ENCODE peak calls at places on chromosomes 4 and X, in eight cellular contexts. E is GM23248, S is Karpas-422, U is HepG2, M is IMR-90, R is endothelial cell of umbilical vein, Q is MM.1S, P is neuronal stem cell. V is an unnamed sample. For H3K27me3, the result is how much of the 10 kb centered on the place peaks cover.

GRCh38 chr4:54930226-54930625 is 195.2 kb downstream of the KDR start:
- DNase-seq in E (peak), S (no peak), U (no peak), M (peak), R (peak), Q (no peak), P (no peak), V (no peak)

GRCh38 chr4:108706289-108706688 is 55.9 kb downstream of the OSTC start:
- DNase-seq in E (no peak), S (no peak), U (no peak), M (no peak), R (no peak), Q (no peak), P (no peak), V (no peak)

GRCh38 chr4:83922419-83922818 is 386.5 kb downstream of the GPAT3 start:
- DNase-seq in E (no peak), S (no peak), U (no peak), M (no peak), R (no peak), Q (no peak), P (no peak), V (no peak)

GRCh38 chr4:55385201-55385649 is 10.5 kb upstream of the TMEM165 start:
- DNase-seq in E (no peak), S (no peak), U (peak), M (peak), R (no peak), Q (no peak), P (no peak), V (peak)

GRCh38 chr4:127370495-127371069 is 262.2 kb upstream of the INTU start:
- DNase-seq in E (no peak), S (no peak), U (no peak), M (peak), R (no peak), Q (no peak), P (no peak), V (no peak)

GRCh38 chr4:61851126-61851525 is 651.0 kb downstream of the ADGRL3 start:
- DNase-seq in E (no peak), S (no peak), U (no peak), M (no peak), R (no peak), Q (no peak), P (no peak), V (no peak)

GRCh38 chr4:84530871-84531270 is 31.8 kb upstream of the NKX6-1 start:
- DNase-seq in E (peak), S (no peak), U (no peak), M (peak), R (no peak), Q (no peak), P (no peak), V (peak)

GRCh38 chr4:20181926-20182325 is 69.8 kb upstream of the SLIT2 start:
- DNase-seq in E (no peak), S (no peak), U (no peak), M (no peak), R (no peak), Q (no peak), P (no peak), V (no peak)

GRCh38 chr4:26503427-26503826 is 13.1 kb upstream of the CCKAR start:
- DNase-seq in E (no peak), S (no peak), U (no peak), M (no peak), R (no peak), Q (no peak), P (no peak), V (no peak)

GRCh38 chr4:740656-741282 is 35.1 kb downstream of the PCGF3 start:
- DNase-seq in E (peak), S (no peak), U (no peak), M (peak), R (no peak), Q (no peak), P (no peak), V (no peak)

GRCh38 chr4:144202091-144202490 is 61.6 kb upstream of the GYPA start:
- DNase-seq in E (no peak), S (no peak), U (no peak), M (no peak), R (no peak), Q (no peak), P (no peak), V (no peak)

GRCh38 chr4:154551872-154552686 is 1.9 kb upstream of the PLRG1 start:
- DNase-seq in E (peak), S (peak), U (peak), M (peak), R (peak), Q (peak), P (peak), V (peak)

GRCh38 chr4:104747635-104748034 is 252.9 kb upstream of the CXXC4 start:
- DNase-seq in E (no peak), S (no peak), U (peak), M (no peak), R (no peak), Q (no peak), P (no peak), V (peak)

GRCh38 chr4:122379239-122379638 is 428 bp downstream of the ADAD1 start:
- DNase-seq in E (no peak), S (no peak), U (no peak), M (no peak), R (no peak), Q (no peak), P (no peak), V (no peak)

GRCh38 chr4:67881226-67881625 is 2.6 kb downstream of the TMPRSS11D start:
- DNase-seq in E (no peak), S (no peak), U (no peak), M (no peak), R (no peak), Q (no peak), P (no peak), V (no peak)

GRCh38 chrX:55143621-55144020 is 54.8 kb downstream of the PAGE2 start:
- DNase-seq in E (no peak), S (no peak), U (no peak), M (no peak), R (peak), Q (no peak), P (no peak), V (no peak)

GRCh38 chr4:127782275-127783025 is at the start of gene HSPA4L:
- DNase-seq in E (peak), S (peak), U (peak), M (peak), R (peak), Q (peak), P (peak), V (peak)

GRCh38 chr4:83757121-83757621 is 221.3 kb downstream of the GPAT3 start:
- DNase-seq in E (peak), S (no peak), U (no peak), M (no peak), R (no peak), Q (no peak), P (no peak), V (no peak)

GRCh38 chr4:94544811-94545210 is 93.1 kb downstream of the PDLIM5 start:
- DNase-seq in E (peak), S (no peak), U (peak), M (peak), R (peak), Q (no peak), P (no peak), V (peak)

GRCh38 chr4:78325244-78326187 is 226.1 kb upstream of the ANXA3 start:
- DNase-seq in E (peak), S (no peak), U (no peak), M (no peak), R (no peak), Q (no peak), P (no peak), V (no peak)

GRCh38 chr4:48162162-48162561 is 28.1 kb upstream of the TXK start:
- DNase-seq in E (no peak), S (no peak), U (no peak), M (peak), R (no peak), Q (no peak), P (no peak), V (no peak)

GRCh38 chr4:37561803-37562207 is 124.4 kb downstream of the RELL1 start:
- DNase-seq in E (peak), S (no peak), U (peak), M (peak), R (peak), Q (no peak), P (no peak), V (peak)

GRCh38 chr4:8282134-8282641 is 12.6 kb downstream of the HTRA3 start:
- DNase-seq in E (no peak), S (no peak), U (no peak), M (no peak), R (no peak), Q (no peak), P (no peak), V (no peak)

GRCh38 chrX:40175416-40176255 is 77.9 kb upstream of the BCOR start:
- DNase-seq in E (peak), S (peak), U (peak), M (no peak), R (peak), Q (peak), P (no peak), V (no peak)

GRCh38 chr4:26459054-26459755 is 31.1 kb downstream of the CCKAR start:
- DNase-seq in E (peak), S (peak), U (peak), M (peak), R (peak), Q (peak), P (peak), V (peak)

GRCh38 chr4:48033825-48034413 is 17.3 kb downstream of the NIPAL1 start:
- DNase-seq in E (peak), S (peak), U (peak), M (peak), R (peak), Q (peak), P (no peak), V (no peak)

GRCh38 chr4:184845367-184846011 is 19.7 kb upstream of the ACSL1 start:
- DNase-seq in E (peak), S (no peak), U (peak), M (peak), R (no peak), Q (peak), P (no peak), V (peak)

GRCh38 chr4:13476915-13477314 is 7.2 kb downstream of the RAB28 start:
- DNase-seq in E (peak), S (peak), U (no peak), M (peak), R (peak), Q (peak), P (no peak), V (no peak)

GRCh38 chrX:22300130-22300529 is 27.4 kb downstream of the CBLL2 start:
- DNase-seq in E (peak), S (no peak), U (no peak), M (peak), R (peak), Q (peak), P (no peak), V (peak)

GRCh38 chr4:44661940-44662622 is 10.7 kb upstream of the YIPF7 start:
- DNase-seq in E (no peak), S (no peak), U (peak), M (no peak), R (no peak), Q (no peak), P (no peak), V (no peak)

GRCh38 chr4:169241480-169241879 is 29.3 kb downstream of the SH3RF1 start:
- DNase-seq in E (no peak), S (no peak), U (no peak), M (no peak), R (no peak), Q (no peak), P (no peak), V (no peak)

GRCh38 chrX:2928583-2929434 is at the start of gene ARSD:
- DNase-seq in E (peak), S (no peak), U (peak), M (peak), R (peak), Q (no peak), P (peak), V (no peak)

GRCh38 chrX:123625477-123625876 is 107.4 kb downstream of the THOC2 start:
- DNase-seq in E (no peak), S (no peak), U (no peak), M (no peak), R (no peak), Q (no peak), P (no peak), V (no peak)

GRCh38 chr4:113008726-113009125 is 40.7 kb upstream of the ANK2 start:
- DNase-seq in E (no peak), S (no peak), U (no peak), M (no peak), R (no peak), Q (no peak), P (no peak), V (no peak)

GRCh38 chr4:168188754-168189153 is 96.4 kb downstream of the ANXA10 start:
- DNase-seq in E (no peak), S (no peak), U (no peak), M (no peak), R (no peak), Q (no peak), P (no peak), V (no peak)

GRCh38 chrX:27808226-27808625 is 436 bp downstream of the MAGEB10 start:
- DNase-seq in E (no peak), S (no peak), U (no peak), M (no peak), R (no peak), Q (no peak), P (no peak), V (no peak)

GRCh38 chr4:63583561-63583960 is 825.7 kb downstream of the TECRL start:
- DNase-seq in E (no peak), S (no peak), U (no peak), M (no peak), R (no peak), Q (no peak), P (no peak), V (no peak)

GRCh38 chrX:73916931-73917657 is 354.1 kb downstream of the CHIC1 start:
- DNase-seq in E (peak), S (no peak), U (no peak), M (peak), R (peak), Q (no peak), P (peak), V (peak)

GRCh38 chr4:173272987-173273386 is 61.2 kb downstream of the HMGB2 start:
- DNase-seq in E (peak), S (no peak), U (no peak), M (peak), R (no peak), Q (no peak), P (no peak), V (no peak)

DNA sequence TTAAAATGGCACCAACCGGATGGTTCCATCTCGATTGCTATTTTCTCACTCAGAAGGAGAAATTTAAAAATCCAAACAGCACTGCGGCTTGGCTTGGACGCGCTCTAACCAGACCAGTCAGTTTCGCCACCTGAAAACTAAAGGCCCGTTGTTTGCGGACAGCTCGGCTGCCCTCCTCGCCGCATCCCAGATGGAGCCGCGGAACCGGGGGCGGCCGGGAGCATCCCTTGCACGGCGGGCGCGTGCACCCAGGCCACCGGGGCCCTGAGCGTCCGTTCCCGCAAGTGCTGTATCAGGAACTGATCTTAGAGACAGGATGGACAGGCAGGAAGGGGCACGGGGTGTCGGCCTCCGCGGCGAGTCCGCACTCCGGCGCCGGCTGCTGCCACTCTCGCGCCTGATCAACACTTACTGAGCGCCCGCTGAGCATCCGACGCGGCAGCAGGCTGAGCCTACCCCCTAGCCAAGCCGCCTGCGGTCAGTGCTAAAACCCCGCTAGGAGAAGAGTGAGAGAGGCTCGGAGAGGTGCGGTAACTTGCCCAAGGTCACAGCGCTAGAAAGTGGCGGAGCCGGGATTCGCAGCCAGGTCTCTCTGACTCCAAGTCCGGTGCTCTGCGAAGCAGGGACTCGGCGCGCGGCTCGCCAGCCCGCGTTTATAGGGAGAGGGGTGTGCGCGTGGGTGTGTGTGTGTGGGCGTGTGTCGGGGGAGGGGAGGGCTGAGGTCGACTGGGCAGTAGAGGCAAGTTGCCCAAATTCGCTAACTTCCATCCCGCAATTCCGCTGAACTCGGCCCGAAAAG is at the start of gene CITED1:
- DNase-seq in E (peak), S (no peak), U (no peak), M (no peak), R (no peak), Q (peak), P (peak), V (no peak)
- H3K27me3 ChIP-seq in E (under half), S (under half), U (half or more), M (half or more), R (half or more), Q (under half), P (half or more), V (under half)

GRCh38 chr4:3760833-3761232 is 5.4 kb upstream of the ADRA2C start:
- DNase-seq in E (no peak), S (no peak), U (no peak), M (no peak), R (no peak), Q (no peak), P (no peak), V (no peak)
- H2AFZ ChIP-seq in E (no peak), S (no peak), U (no peak), M (no peak), R (no peak), Q (no peak), P (no peak), V (no peak)

GRCh38 chr4:5619913-5620625 is 88.3 kb downstream of the EVC2 start:
- DNase-seq in E (no peak), S (no peak), U (no peak), M (no peak), R (no peak), Q (no peak), P (no peak), V (no peak)
- H3K4me2 ChIP-seq in E (no peak), S (no peak), U (peak), M (no peak), R (no peak), Q (no peak), P (no peak), V (peak)

GRCh38 chrX:643911-644303 is 13.3 kb downstream of the SHOX start:
- DNase-seq in E (no peak), S (no peak), U (no peak), M (no peak), R (no peak), Q (no peak), P (no peak), V (no peak)

GRCh38 chrX:646796-647195 is 16.2 kb downstream of the SHOX start:
- DNase-seq in E (no peak), S (no peak), U (no peak), M (no peak), R (no peak), Q (peak), P (no peak), V (no peak)

GRCh38 chrX:646228-646495 is 15.6 kb downstream of the SHOX start:
- DNase-seq in E (no peak), S (no peak), U (no peak), M (no peak), R (no peak), Q (no peak), P (no peak), V (no peak)

GRCh38 chrX:644304-645023 is 13.9 kb downstream of the SHOX start:
- DNase-seq in E (no peak), S (no peak), U (no peak), M (no peak), R (no peak), Q (no peak), P (no peak), V (no peak)

DNA sequence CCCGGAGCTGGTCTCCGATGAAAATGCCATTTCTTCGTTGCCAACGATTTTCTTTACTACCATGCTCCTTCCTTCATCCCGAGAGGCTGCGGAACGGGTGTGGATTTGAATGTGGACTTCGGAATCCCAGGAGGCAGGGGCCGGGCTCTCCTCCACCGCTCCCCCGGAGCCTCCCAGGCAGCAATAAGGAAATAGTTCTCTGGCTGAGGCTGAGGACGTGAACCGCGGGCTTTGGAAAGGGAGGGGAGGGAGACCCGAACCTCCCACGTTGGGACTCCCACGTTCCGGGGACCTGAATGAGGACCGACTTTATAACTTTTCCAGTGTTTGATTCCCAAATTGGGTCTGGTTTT is 14.4 kb downstream of the SHOX start:
- DNase-seq in E (no peak), S (no peak), U (no peak), M (no peak), R (no peak), Q (no peak), P (no peak), V (no peak)
- H3K27me3 ChIP-seq in E (under half), S (under half), U (under half), M (under half), R (under half), Q (under half), P (under half), V (under half)

GRCh38 chr4:97496298-97496873 is 646.9 kb downstream of the STPG2 start:
- DNase-seq in E (no peak), S (no peak), U (no peak), M (no peak), R (peak), Q (no peak), P (no peak), V (peak)
- H2AFZ ChIP-seq in E (no peak), S (no peak), U (no peak), M (no peak), R (no peak), Q (no peak), P (peak), V (no peak)

GRCh38 chr4:22031423-22031822 is 82.9 kb upstream of the KCNIP4 start:
- DNase-seq in E (no peak), S (no peak), U (no peak), M (no peak), R (no peak), Q (no peak), P (no peak), V (no peak)

GRCh38 chr4:22030321-22030720 is 81.7 kb upstream of the KCNIP4 start:
- DNase-seq in E (no peak), S (no peak), U (no peak), M (no peak), R (no peak), Q (no peak), P (no peak), V (no peak)

DNA sequence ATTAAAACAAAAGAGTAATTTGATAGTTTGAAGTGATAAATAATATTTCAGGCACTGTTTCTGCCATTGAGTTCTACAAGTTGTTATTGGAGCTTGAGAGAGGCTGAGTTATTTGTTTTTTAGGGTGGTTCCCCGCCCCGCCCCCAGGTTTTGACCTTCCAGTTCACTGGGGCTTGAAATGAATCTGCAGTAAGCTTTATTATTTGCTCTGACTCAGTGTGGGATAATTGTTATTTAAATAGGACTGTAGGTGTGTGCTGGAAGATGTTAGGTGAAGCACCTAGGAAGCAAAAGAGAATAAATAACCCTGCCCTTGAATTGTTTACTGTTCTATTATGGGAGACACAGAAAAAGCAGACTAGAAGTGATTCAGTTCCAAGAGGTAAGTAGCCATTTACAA is 81.2 kb upstream of the KCNIP4 start:
- DNase-seq in E (no peak), S (no peak), U (no peak), M (no peak), R (no peak), Q (no peak), P (no peak), V (no peak)
- H3K4me2 ChIP-seq in E (no peak), S (no peak), U (no peak), M (no peak), R (no peak), Q (no peak), P (no peak), V (no peak)

GRCh38 chrX:11108253-11108941 is 2.7 kb upstream of the HCCS start:
- DNase-seq in E (no peak), S (no peak), U (no peak), M (no peak), R (no peak), Q (no peak), P (no peak), V (no peak)
- H3K27me3 ChIP-seq in E (under half), S (under half), U (under half), M (under half), R (under half), Q (under half), P (under half), V (under half)

GRCh38 chr4:70705856-70706461 is 15.8 kb upstream of the RUFY3 start:
- DNase-seq in E (peak), S (no peak), U (no peak), M (peak), R (peak), Q (no peak), P (no peak), V (no peak)
- H2AFZ ChIP-seq in E (peak), S (peak), U (peak), M (peak), R (peak), Q (peak), P (peak), V (peak)

GRCh38 chr4:148065069-148065468 is 333.2 kb downstream of the ARHGAP10 start:
- DNase-seq in E (peak), S (no peak), U (no peak), M (peak), R (no peak), Q (no peak), P (no peak), V (no peak)
- H3K4me2 ChIP-seq in E (no peak), S (no peak), U (no peak), M (no peak), R (no peak), Q (no peak), P (no peak), V (no peak)

GRCh38 chr4:133149364-133149695 is 236 bp downstream of the PCDH10 start:
- DNase-seq in E (no peak), S (no peak), U (no peak), M (no peak), R (no peak), Q (no peak), P (no peak), V (no peak)
- H3K27me3 ChIP-seq in E (half or more), S (under half), U (under half), M (under half), R (under half), Q (under half), P (under half), V (under half)

V was measured in PC-9.